ENCODE peak calls at places on chromosome 10, in four cellular contexts. N is PC-3, S is mammary epithelial cell, D is neural crest cell. X is an unnamed sample.

GRCh38 chr10:71799785-71800453 is 26.6 kb upstream of the VSIR start:
- DNase-seq in N (no peak), S (no peak), D (no peak), X (no peak)

GRCh38 chr10:11036424-11037011 is 18.8 kb downstream of the CELF2 start:
- DNase-seq in N (peak; percentile 48), S (peak; percentile 19), D (peak; percentile 36), X (no peak)

GRCh38 chr10:118963341-118963740 is 66.2 kb upstream of the NANOS1 start:
- DNase-seq in N (no peak), S (no peak), D (no peak), X (no peak)

GRCh38 chr10:17835688-17836087 is 26.5 kb downstream of the MRC1 start:
- DNase-seq in N (peak; percentile 85), S (peak; percentile 82), D (no peak), X (no peak)

GRCh38 chr10:72736176-72736795 is 44.3 kb downstream of the MCU start:
- DNase-seq in N (no peak), S (no peak), D (no peak), X (no peak)

GRCh38 chr10:83078645-83079044 is 1060.7 kb upstream of the GHITM start:
- DNase-seq in N (no peak), S (no peak), D (no peak), X (no peak)

GRCh38 chr10:47231414-47231813 is 68.6 kb upstream of the GDF10 start:
- DNase-seq in N (no peak), S (no peak), D (no peak), X (no peak)

GRCh38 chr10:11655839-11656238 is 44.4 kb upstream of the USP6NL start:
- DNase-seq in N (no peak), S (peak; percentile 12), D (no peak), X (no peak)

GRCh38 chr10:92916433-92916832 is 68.1 kb downstream of the EXOC6 start:
- DNase-seq in N (no peak), S (no peak), D (no peak), X (no peak)

GRCh38 chr10:91049961-91050360 is 129.1 kb upstream of the ANKRD1 start:
- DNase-seq in N (no peak), S (no peak), D (no peak), X (no peak)

GRCh38 chr10:72096115-72097000 is 8.0 kb upstream of the SPOCK2 start:
- DNase-seq in N (no peak), S (no peak), D (no peak), X (no peak)

GRCh38 chr10:90314718-90315117 is 543.1 kb downstream of the HTR7 start:
- DNase-seq in N (peak; percentile 59), S (no peak), D (no peak), X (no peak)

GRCh38 chr10:109780997-109781396 is 142.3 kb downstream of the XPNPEP1 start:
- DNase-seq in N (no peak), S (no peak), D (no peak), X (no peak)

GRCh38 chr10:131775833-131776232 is 125.0 kb upstream of the PPP2R2D start:
- DNase-seq in N (no peak), S (no peak), D (no peak), X (no peak)

GRCh38 chr10:98611432-98611831 is 164.7 kb upstream of the HPS1 start:
- DNase-seq in N (no peak), S (no peak), D (no peak), X (no peak)

GRCh38 chr10:96089116-96089515 is 41.0 kb upstream of the ZNF518A start:
- DNase-seq in N (no peak), S (no peak), D (no peak), X (no peak)

GRCh38 chr10:60351191-60351853 is 38.4 kb downstream of the ANK3 start:
- DNase-seq in N (no peak), S (no peak), D (no peak), X (peak; percentile 42)

DNA sequence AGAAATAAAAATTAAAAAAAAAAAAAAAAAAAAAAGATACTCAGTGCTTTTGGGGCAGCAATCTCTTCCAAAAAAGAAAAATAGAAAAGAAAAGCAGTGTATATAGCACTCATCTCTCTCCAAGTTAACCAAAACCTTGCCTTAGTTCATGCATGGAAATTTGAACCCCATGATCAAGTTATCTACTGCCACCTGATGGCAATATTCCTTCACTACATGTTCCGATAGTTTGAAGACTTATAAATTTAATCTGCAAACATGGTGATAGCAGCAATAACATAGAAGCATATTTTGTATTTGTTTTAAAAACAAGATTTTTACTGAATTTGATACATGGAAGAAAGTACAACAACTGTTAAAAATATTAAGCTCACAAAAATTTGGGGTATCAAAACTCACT is 48.6 kb upstream of the SLIT1 start:
- DNase-seq in N (peak; percentile 61), S (peak; percentile 19), D (peak; percentile 18), X (no peak)
- TF ChIP-seq CTCF in N (peak; percentile 74), S (peak; percentile 57), D (peak; percentile 77), X (peak; percentile 54)

GRCh38 chr10:101617102-101617823 is 29.1 kb downstream of the DPCD start:
- DNase-seq in N (no peak), S (no peak), D (no peak), X (peak; percentile 67)
- TF ChIP-seq CTCF in N (peak; percentile 13), S (no peak), D (no peak), X (no peak)

GRCh38 chr10:30751678-30752331 is 122.3 kb upstream of the LYZL2 start:
- DNase-seq in N (peak; percentile 78), S (no peak), D (peak; percentile 69), X (peak; percentile 67)
- TF ChIP-seq CTCF in N (peak; percentile 91), S (peak; percentile 85), D (peak; percentile 87), X (peak; percentile 83)

DNA sequence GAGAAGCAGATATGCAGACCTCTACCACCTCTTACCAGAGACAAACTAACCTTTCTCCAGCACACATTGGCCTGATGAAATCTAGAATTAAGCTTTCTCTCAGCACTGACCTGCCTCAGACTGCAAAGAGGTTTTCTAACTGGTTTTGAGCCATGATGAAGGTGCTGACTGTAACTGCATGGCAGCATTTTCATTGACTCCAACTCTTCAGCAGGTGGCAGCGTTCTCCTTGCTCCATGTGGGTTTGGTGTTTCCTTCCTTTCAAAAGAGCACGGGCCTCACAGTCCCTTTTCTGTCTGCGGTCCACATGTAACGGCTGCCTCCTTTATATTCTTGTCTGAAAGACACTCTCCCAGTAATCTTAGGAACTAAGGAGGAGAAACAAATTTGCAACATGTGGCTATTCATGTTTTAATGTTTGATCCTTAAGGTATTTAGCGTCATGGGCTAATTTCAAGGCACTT is 12.6 kb downstream of the KLLN start:
- DNase-seq in N (peak; percentile 55), S (peak; percentile 64), D (peak; percentile 13), X (no peak)
- TF ChIP-seq CTCF in N (peak; percentile 64), S (peak; percentile 76), D (peak; percentile 71), X (peak; percentile 48)